ENCODE peak calls at places on chromosomes 3 and 15, in seven cellular contexts. C is K562, E is GM12891, N is HepG2, Q is GM12892, Z is SK-N-SH, R is GM12878. Y is an unnamed sample.

GRCh38 chr3:71549948-71550347 is 33.6 kb downstream of the FOXP1 start:
- DNase-seq in E (no peak), R (no peak), N (no peak), Q (no peak), Z (no peak), C (no peak), Y (no peak)

GRCh38 chr3:164458986-164459385 is 619.3 kb downstream of the SI start:
- DNase-seq in Q (no peak), C (no peak), R (no peak), E (no peak), N (no peak), Z (no peak), Y (no peak)

GRCh38 chr3:185880600-185880999 is 55.8 kb upstream of the IGF2BP2 start:
- DNase-seq in Z (no peak), E (no peak), Q (no peak), N (no peak), R (no peak), C (no peak), Y (no peak)

GRCh38 chr15:81178365-81178764 is 18.3 kb upstream of the IL16 start:
- DNase-seq in R (no peak), Z (no peak), E (no peak), C (no peak), N (no peak), Q (no peak), Y (no peak)

GRCh38 chr3:129010316-129010956 is 9.3 kb downstream of the EFCC1 start:
- DNase-seq in N (no peak), E (no peak), R (no peak), C (no peak), Z (no peak), Q (no peak), Y (no peak)

GRCh38 chr3:60743631-60744164 is 507.6 kb downstream of the FHIT start:
- DNase-seq in E (peak), Q (no peak), C (no peak), N (peak), Z (peak), R (no peak), Y (peak)

GRCh38 chr3:187072102-187072501 is 67.2 kb downstream of the RPL39L start:
- DNase-seq in Q (no peak), C (no peak), E (no peak), R (no peak), Z (no peak), N (no peak), Y (no peak)

GRCh38 chr3:124217542-124217941 is 225.6 kb upstream of the ROPN1 start:
- DNase-seq in Q (no peak), C (peak), N (peak), Z (no peak), E (no peak), R (no peak), Y (peak)

GRCh38 chr3:47096955-47097354 is 67.0 kb downstream of the SETD2 start:
- DNase-seq in E (no peak), Q (no peak), R (no peak), C (no peak), Z (no peak), N (no peak), Y (no peak)

GRCh38 chr15:99324082-99324620 is 72.9 kb downstream of the LRRC28 start:
- DNase-seq in R (peak), C (no peak), Q (no peak), N (no peak), Z (no peak), E (no peak), Y (no peak)

GRCh38 chr3:152056987-152057386 is 183.5 kb downstream of the SUCNR1 start:
- DNase-seq in N (no peak), C (no peak), R (no peak), Q (no peak), E (no peak), Z (no peak), Y (no peak)

GRCh38 chr3:113912551-113913246 is 35.1 kb upstream of the ZDHHC23 start:
- DNase-seq in R (peak), C (peak), Q (no peak), E (peak), Z (peak), N (peak), Y (no peak)

GRCh38 chr3:195181781-195182469 is 89.0 kb downstream of the XXYLT1 start:
- DNase-seq in Z (no peak), Q (no peak), C (no peak), N (no peak), E (no peak), R (no peak), Y (no peak)

GRCh38 chr3:94259291-94259690 is 196.4 kb downstream of the NSUN3 start:
- DNase-seq in E (no peak), C (no peak), R (no peak), Z (no peak), N (no peak), Q (no peak), Y (no peak)

GRCh38 chr15:91100561-91101355 is 701 bp downstream of the SV2B start:
- DNase-seq in E (no peak), R (no peak), C (no peak), Q (no peak), Z (peak), N (no peak), Y (peak)

GRCh38 chr15:39300451-39301153 is 280.3 kb upstream of the THBS1 start:
- DNase-seq in N (no peak), Z (no peak), C (no peak), R (no peak), E (no peak), Q (no peak), Y (no peak)

GRCh38 chr3:15033103-15033502 is 32.0 kb downstream of the MRPS25 start:
- DNase-seq in Q (no peak), R (no peak), N (no peak), Z (no peak), E (no peak), C (no peak), Y (no peak)
- TF ChIP-seq TAF1 in Q (no peak), R (no peak), N (no peak), Z (no peak), E (no peak), C (no peak), Y (no peak)

DNA sequence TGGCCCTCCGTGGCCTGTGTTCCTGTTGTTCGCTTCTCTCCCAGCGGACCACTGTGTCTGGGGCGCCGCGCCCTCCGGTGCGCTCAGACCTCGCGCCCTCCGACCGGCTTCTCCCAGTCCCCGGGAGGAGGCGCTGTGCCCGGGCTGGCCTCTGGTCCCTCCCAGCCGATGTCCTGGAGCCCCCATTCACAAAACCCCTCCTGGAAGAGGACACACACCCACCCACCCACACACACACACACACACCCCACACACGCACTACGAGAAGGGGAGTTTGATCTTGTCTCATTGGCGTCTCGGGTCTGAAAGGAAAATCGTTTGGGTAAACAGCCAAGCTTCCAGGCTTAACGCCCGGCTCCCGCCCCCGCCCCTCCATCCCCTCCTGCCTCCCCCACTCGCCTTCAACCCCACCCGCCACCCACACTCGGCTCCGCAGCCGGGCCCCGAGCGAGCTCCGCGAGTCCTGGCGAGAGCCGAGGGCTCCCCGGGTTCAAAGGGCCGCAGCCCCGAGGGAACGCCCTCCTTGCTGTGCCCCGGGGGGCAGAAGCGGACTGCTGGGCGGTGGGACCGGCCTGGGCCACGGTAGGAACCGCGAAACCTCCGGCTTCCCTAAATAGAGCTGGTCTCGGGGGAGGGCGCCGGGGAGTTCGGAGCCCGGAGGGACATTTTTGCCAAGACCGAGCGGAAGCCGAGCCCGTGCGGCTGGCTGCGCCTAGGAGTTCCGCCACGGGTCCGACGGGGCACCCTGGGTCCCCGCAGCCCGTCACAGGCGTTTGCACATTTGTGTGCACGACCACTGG is 23.6 kb downstream of the NR2F2 start:
- DNase-seq in N (no peak), Z (no peak), E (no peak), Q (no peak), R (no peak), C (peak), Y (no peak)
- TF ChIP-seq TAF1 in N (no peak), Z (no peak), E (no peak), Q (no peak), R (no peak), C (no peak), Y (no peak)

GRCh38 chr15:45732544-45733130 is 97.8 kb downstream of the SQOR start:
- DNase-seq in Z (peak), Q (no peak), E (no peak), N (no peak), C (no peak), R (no peak), Y (no peak)

GRCh38 chr15:45728641-45729040 is 93.8 kb downstream of the SQOR start:
- DNase-seq in R (no peak), Q (no peak), C (no peak), N (no peak), Z (no peak), E (no peak), Y (no peak)

GRCh38 chr15:45731331-45731730 is 96.5 kb downstream of the SQOR start:
- DNase-seq in Q (no peak), E (no peak), R (no peak), N (no peak), C (no peak), Z (no peak), Y (no peak)

GRCh38 chr15:45729146-45729545 is 94.3 kb downstream of the SQOR start:
- DNase-seq in E (no peak), C (no peak), Z (no peak), Q (no peak), N (no peak), R (no peak), Y (no peak)

DNA sequence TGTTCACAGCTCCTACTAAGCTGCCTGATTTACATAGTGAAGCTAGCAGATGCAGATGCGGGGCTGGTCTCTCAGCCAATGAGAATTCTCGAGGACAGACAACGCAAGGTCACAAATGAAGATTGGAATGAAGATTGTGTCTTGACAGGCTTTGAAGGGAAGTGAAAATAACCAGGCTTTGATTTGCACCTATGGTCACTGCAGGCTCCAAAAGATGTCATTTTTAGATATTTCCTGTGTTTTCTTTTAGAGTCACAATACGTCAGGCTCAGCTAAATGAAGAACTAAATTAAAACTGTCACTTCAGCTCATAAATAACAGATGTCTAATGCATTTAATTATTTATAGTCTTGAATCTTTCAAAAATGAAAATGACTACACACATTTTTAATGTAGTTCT is 99.4 kb downstream of the SQOR start:
- DNase-seq in N (no peak), Q (no peak), R (no peak), C (no peak), Z (peak), E (no peak), Y (no peak)
- TF ChIP-seq TAF1 in N (no peak), Q (no peak), R (no peak), C (no peak), Z (no peak), E (no peak), Y (no peak)

DNA sequence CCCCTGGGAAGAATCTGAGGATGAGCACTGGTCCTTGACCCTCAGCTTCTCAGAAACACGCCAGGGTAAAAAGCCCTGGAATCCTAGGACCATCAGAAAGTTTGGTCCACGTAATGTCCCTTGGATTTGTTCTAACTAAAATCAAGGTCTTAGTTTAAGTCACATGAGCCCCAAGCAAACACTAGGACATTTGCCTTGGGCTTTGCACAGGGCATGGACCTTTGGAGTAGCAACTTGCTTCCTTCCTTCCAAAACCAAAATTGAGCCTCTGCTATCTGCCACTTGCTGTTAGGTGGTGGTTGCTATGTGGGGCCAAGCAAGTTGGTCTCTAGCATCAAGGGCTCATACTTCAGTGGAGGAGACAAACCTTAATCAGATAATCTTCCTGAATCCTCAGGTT is 4.0 kb upstream of the DAG1 start:
- DNase-seq in N (peak), Z (no peak), R (no peak), C (no peak), E (no peak), Q (no peak), Y (no peak)
- TF ChIP-seq TAF1 in N (no peak), Z (no peak), R (no peak), C (no peak), E (no peak), Q (no peak), Y (no peak)

DNA sequence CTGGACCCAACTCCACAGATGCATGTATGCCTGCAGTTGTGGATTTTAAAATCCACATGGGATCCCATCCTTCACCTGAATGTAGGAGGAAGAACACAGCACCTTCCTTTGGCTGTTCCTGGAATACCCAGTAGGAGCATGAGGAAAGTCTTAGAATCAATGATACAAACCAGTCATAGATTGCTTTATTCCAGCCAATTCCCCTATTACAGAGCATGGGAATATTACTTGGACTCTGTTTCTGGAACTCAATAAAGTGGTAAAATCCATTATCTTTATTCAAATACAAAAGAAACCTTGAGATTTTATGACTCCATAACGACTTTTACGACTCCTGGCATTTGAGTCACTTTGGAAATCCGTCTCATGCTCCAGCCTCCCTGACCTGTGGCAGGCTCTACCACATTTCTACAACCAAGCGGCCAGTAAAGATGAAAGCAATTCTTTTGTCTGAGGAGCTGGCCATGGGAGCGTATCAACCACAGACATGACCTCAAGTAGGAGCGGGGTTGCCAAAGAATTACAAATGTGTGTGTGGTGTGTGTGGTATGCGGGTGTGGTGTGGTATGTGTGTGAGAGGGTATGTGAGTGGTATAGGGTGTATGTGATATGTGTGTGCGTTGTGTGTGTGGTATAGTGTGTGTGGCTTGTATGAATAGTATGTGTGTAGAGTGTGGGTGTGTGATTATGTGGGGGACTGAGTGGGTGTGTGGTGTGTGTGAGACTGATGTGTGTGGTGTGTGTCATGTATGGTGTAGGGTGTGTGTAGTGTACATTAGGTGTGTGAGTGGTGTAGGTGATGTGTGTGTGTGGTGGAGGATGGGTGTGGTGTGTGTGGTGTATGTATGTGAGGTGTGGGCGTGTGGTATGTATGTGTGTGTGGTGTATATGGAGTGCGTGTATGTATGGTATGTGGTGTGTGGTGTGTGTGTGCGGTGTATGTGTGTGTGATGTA is 40.0 kb downstream of the ARRDC4 start:
- DNase-seq in C (no peak), R (no peak), Q (no peak), N (no peak), E (no peak), Z (no peak), Y (no peak)
- TF ChIP-seq TAF1 in C (no peak), R (no peak), Q (no peak), N (no peak), E (no peak), Z (no peak), Y (no peak)

GRCh38 chr15:37824717-37825382 is 109.6 kb upstream of the TMCO5A start:
- DNase-seq in C (peak), N (peak), Z (no peak), R (no peak), Q (no peak), E (no peak), Y (no peak)
- TF ChIP-seq TAF1 in C (no peak), N (no peak), Z (no peak), R (no peak), Q (no peak), E (no peak), Y (no peak)

DNA sequence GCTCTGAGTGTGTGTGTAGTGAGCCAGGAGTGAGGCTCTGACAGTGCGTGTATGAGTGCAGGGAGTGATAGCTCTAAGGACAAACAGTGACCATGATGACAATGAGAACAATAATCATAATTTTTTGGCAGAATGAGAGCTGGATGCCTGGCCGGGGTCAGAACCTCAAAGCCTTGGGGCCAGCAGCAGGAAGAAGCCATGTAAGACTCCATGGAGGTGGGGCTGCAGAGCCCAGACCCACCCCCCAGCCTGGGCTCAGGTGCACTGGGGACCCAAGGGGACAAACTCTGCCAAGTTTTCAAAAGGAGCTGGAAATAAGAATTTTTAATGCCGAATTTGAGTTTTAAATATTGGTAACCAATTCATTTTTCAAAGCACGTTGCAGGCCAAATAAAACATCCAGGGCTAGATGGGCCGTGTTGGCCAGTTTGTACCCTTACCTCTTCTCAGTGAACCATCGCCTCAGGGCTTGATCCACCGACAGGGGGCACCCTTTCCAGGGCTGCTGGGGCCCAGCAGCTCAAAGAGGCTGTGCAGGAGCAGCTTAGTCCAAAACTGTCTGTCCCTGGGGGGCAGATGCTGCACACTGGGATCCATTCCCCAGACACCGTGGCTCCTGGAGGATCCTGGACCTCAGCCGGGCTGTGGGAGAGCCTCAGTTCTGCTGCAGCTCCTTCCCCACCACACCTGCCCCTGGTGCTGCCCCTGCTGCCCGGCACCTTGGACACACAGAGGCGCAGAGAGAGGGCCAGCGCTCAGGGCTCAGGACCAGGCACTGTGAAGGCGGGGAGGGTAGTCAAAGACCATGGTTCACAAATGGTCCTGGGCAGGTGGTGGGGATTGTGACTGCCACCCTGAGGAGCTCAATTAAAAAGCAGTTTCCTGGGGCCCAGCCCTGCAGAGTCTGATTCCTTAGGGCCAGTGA is 86.1 kb upstream of the PRR20G start:
- DNase-seq in C (peak), R (no peak), Q (no peak), N (no peak), E (no peak), Z (no peak), Y (peak)
- TF ChIP-seq TAF1 in C (no peak), R (no peak), Q (no peak), N (no peak), E (no peak), Z (no peak), Y (no peak)

Y was measured in H1.